ENCODE peak calls at places on chromosomes 7 and 10, in eight cellular contexts. One of them, this sample, is unnamed.

GRCh38 chr7:22895491-22895890 is 72.8 kb upstream of the TOMM7 start:
- DNase-seq in astrocyte: no peak
- DNase-seq in lower lobe of right lung: no peak
- DNase-seq in upper lobe of right lung: no peak
- DNase-seq in AG10803: peak; percentile 77
- DNase-seq in dorsolateral prefrontal cortex: no peak
- DNase-seq in uterus: no peak
- DNase-seq in AG09309: peak; percentile 24
- DNase-seq in this sample: no peak

GRCh38 chr10:116974442-116975005 is 30.5 kb downstream of the SHTN1 start:
- DNase-seq in uterus: no peak
- DNase-seq in lower lobe of right lung: no peak
- DNase-seq in astrocyte: peak; percentile 85
- DNase-seq in upper lobe of right lung: no peak
- DNase-seq in AG10803: peak; percentile 72
- DNase-seq in AG09309: peak; percentile 20
- DNase-seq in dorsolateral prefrontal cortex: no peak
- DNase-seq in this sample: no peak

GRCh38 chr7:157565981-157566630 is 229.3 kb downstream of the DNAJB6 start:
- DNase-seq in lower lobe of right lung: no peak
- DNase-seq in astrocyte: no peak
- DNase-seq in dorsolateral prefrontal cortex: no peak
- DNase-seq in upper lobe of right lung: no peak
- DNase-seq in uterus: no peak
- DNase-seq in AG10803: no peak
- DNase-seq in AG09309: no peak
- DNase-seq in this sample: no peak

GRCh38 chr7:70183278-70183677 is 585.0 kb downstream of the AUTS2 start:
- DNase-seq in astrocyte: no peak
- DNase-seq in uterus: no peak
- DNase-seq in dorsolateral prefrontal cortex: no peak
- DNase-seq in AG09309: no peak
- DNase-seq in AG10803: no peak
- DNase-seq in lower lobe of right lung: no peak
- DNase-seq in upper lobe of right lung: no peak
- DNase-seq in this sample: no peak

GRCh38 chr10:35792301-35792700 is 150.2 kb upstream of the FZD8 start:
- DNase-seq in astrocyte: peak; percentile 5
- DNase-seq in upper lobe of right lung: no peak
- DNase-seq in dorsolateral prefrontal cortex: no peak
- DNase-seq in AG10803: no peak
- DNase-seq in AG09309: no peak
- DNase-seq in uterus: no peak
- DNase-seq in lower lobe of right lung: no peak
- DNase-seq in this sample: no peak

GRCh38 chr7:55515569-55516279 is 56.6 kb downstream of the VOPP1 start:
- DNase-seq in astrocyte: no peak
- DNase-seq in upper lobe of right lung: no peak
- DNase-seq in AG10803: no peak
- DNase-seq in uterus: no peak
- DNase-seq in AG09309: no peak
- DNase-seq in dorsolateral prefrontal cortex: no peak
- DNase-seq in lower lobe of right lung: no peak
- DNase-seq in this sample: no peak

GRCh38 chr7:127440206-127440605 is 47.7 kb upstream of the ZNF800 start:
- DNase-seq in astrocyte: no peak
- DNase-seq in dorsolateral prefrontal cortex: no peak
- DNase-seq in uterus: no peak
- DNase-seq in AG09309: no peak
- DNase-seq in upper lobe of right lung: no peak
- DNase-seq in AG10803: no peak
- DNase-seq in lower lobe of right lung: no peak
- DNase-seq in this sample: no peak

GRCh38 chr10:50395279-50395678 is 144.0 kb upstream of the ASAH2 start:
- DNase-seq in dorsolateral prefrontal cortex: no peak
- DNase-seq in AG10803: peak; percentile 85
- DNase-seq in upper lobe of right lung: no peak
- DNase-seq in uterus: no peak
- DNase-seq in AG09309: peak; percentile 38
- DNase-seq in lower lobe of right lung: no peak
- DNase-seq in astrocyte: peak; percentile 29
- DNase-seq in this sample: no peak

GRCh38 chr7:121633186-121633585 is 237.1 kb upstream of the FAM3C start:
- DNase-seq in uterus: no peak
- DNase-seq in AG10803: no peak
- DNase-seq in astrocyte: no peak
- DNase-seq in AG09309: no peak
- DNase-seq in upper lobe of right lung: no peak
- DNase-seq in lower lobe of right lung: no peak
- DNase-seq in dorsolateral prefrontal cortex: no peak
- DNase-seq in this sample: no peak

GRCh38 chr10:49220031-49220430 is 31.8 kb upstream of the TMEM273 start:
- DNase-seq in AG10803: peak; percentile 27
- DNase-seq in AG09309: no peak
- DNase-seq in upper lobe of right lung: no peak
- DNase-seq in astrocyte: peak; percentile 14
- DNase-seq in lower lobe of right lung: no peak
- DNase-seq in dorsolateral prefrontal cortex: no peak
- DNase-seq in uterus: no peak
- DNase-seq in this sample: no peak

GRCh38 chr10:49223205-49223604 is 35.0 kb upstream of the TMEM273 start:
- DNase-seq in AG09309: no peak
- DNase-seq in lower lobe of right lung: no peak
- DNase-seq in astrocyte: no peak
- DNase-seq in upper lobe of right lung: no peak
- DNase-seq in uterus: no peak
- DNase-seq in AG10803: no peak
- DNase-seq in dorsolateral prefrontal cortex: no peak
- DNase-seq in this sample: no peak

GRCh38 chr10:49220679-49221078 is 32.5 kb upstream of the TMEM273 start:
- DNase-seq in upper lobe of right lung: no peak
- DNase-seq in AG10803: no peak
- DNase-seq in uterus: no peak
- DNase-seq in lower lobe of right lung: no peak
- DNase-seq in astrocyte: no peak
- DNase-seq in dorsolateral prefrontal cortex: no peak
- DNase-seq in AG09309: no peak
- DNase-seq in this sample: no peak

GRCh38 chr10:49219248-49219647 is 31.1 kb upstream of the TMEM273 start:
- DNase-seq in astrocyte: no peak
- DNase-seq in AG09309: no peak
- DNase-seq in uterus: no peak
- DNase-seq in lower lobe of right lung: no peak
- DNase-seq in AG10803: no peak
- DNase-seq in upper lobe of right lung: no peak
- DNase-seq in dorsolateral prefrontal cortex: no peak
- DNase-seq in this sample: no peak

DNA sequence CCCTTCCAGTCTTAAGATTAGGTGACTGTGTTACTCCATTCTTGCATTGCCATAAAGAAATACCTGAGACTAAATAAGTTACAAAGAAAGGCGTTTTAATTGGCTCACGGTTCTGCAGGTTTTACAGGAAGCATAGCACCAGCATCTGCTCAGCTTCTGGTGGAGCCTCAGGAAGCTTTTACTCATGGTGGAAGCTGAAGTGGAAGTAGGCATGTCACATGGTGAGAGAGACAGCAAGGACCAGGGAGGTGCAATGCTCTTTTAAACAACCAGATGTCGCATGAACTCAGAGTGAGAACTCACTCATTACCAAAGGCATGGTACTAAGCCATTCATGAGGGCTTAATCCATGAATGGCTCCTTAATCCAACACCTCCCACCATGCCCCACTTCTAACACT is 34.0 kb upstream of the TMEM273 start:
- DNase-seq in upper lobe of right lung: no peak
- DNase-seq in lower lobe of right lung: no peak
- DNase-seq in dorsolateral prefrontal cortex: no peak
- DNase-seq in AG10803: no peak
- DNase-seq in AG09309: no peak
- DNase-seq in astrocyte: no peak
- DNase-seq in uterus: no peak
- DNase-seq in this sample: no peak
- TF ChIP-seq CTCF in upper lobe of right lung: no peak
- TF ChIP-seq CTCF in lower lobe of right lung: no peak
- TF ChIP-seq CTCF in dorsolateral prefrontal cortex: no peak
- TF ChIP-seq CTCF in AG10803: no peak
- TF ChIP-seq CTCF in AG09309: no peak
- TF ChIP-seq CTCF in astrocyte: no peak
- TF ChIP-seq CTCF in uterus: no peak
- TF ChIP-seq CTCF in this sample: no peak

GRCh38 chr10:11057018-11057417 is 39.3 kb downstream of the CELF2 start:
- DNase-seq in dorsolateral prefrontal cortex: no peak
- DNase-seq in lower lobe of right lung: no peak
- DNase-seq in uterus: no peak
- DNase-seq in AG10803: no peak
- DNase-seq in astrocyte: no peak
- DNase-seq in upper lobe of right lung: no peak
- DNase-seq in AG09309: no peak
- DNase-seq in this sample: no peak
- TF ChIP-seq CTCF in dorsolateral prefrontal cortex: no peak
- TF ChIP-seq CTCF in lower lobe of right lung: no peak
- TF ChIP-seq CTCF in uterus: no peak
- TF ChIP-seq CTCF in AG10803: no peak
- TF ChIP-seq CTCF in astrocyte: no peak
- TF ChIP-seq CTCF in upper lobe of right lung: no peak
- TF ChIP-seq CTCF in AG09309: no peak
- TF ChIP-seq CTCF in this sample: no peak

DNA sequence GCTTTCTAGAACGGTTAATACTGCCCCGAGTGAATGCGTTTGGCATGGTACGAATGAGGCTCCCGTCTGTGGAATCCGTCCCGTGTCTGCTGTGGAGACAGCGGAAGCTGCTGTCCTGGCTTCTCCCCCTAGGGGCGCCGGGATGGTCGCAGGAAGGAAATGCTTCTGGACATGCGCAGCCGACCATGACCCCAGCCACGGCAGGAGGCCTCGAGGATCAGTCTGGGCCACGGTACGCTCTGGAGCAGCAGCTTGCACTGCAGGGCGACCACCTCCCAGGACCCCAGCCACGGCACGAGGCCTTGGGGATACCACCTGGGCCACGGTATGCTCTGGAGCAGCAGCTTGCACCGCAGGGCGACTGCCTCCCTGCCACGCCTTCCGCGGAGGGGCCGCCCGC is 107.9 kb downstream of the CYTH3 start:
- DNase-seq in AG10803: no peak
- DNase-seq in astrocyte: no peak
- DNase-seq in dorsolateral prefrontal cortex: no peak
- DNase-seq in AG09309: no peak
- DNase-seq in upper lobe of right lung: peak; percentile 47
- DNase-seq in uterus: no peak
- DNase-seq in lower lobe of right lung: no peak
- DNase-seq in this sample: no peak
- TF ChIP-seq CTCF in AG10803: no peak
- TF ChIP-seq CTCF in astrocyte: no peak
- TF ChIP-seq CTCF in dorsolateral prefrontal cortex: no peak
- TF ChIP-seq CTCF in AG09309: no peak
- TF ChIP-seq CTCF in upper lobe of right lung: no peak
- TF ChIP-seq CTCF in uterus: no peak
- TF ChIP-seq CTCF in lower lobe of right lung: no peak
- TF ChIP-seq CTCF in this sample: peak; percentile 25

DNA sequence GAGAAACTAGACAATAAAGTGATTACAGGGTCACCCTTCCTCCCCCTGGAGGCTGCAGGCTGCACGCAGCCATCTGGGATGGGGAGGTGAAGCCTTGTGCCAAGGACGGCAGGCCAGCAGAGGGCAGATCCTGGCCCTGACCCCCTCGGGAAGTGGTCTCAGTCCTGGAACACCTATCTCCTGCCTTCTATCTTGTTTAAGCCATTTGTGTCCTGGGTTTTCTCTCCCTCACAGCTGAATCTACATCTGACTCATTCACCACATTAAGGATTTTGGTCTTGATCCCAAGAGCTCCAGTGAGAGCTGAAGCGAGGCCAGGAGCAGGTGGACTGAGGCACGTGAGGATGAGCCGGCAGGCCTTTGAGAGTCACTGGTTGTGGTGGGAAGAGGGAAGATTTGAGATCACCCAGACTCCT is 16.4 kb upstream of the PARP12 start:
- DNase-seq in dorsolateral prefrontal cortex: no peak
- DNase-seq in astrocyte: peak; percentile 78
- DNase-seq in upper lobe of right lung: no peak
- DNase-seq in AG09309: no peak
- DNase-seq in uterus: peak; percentile 71
- DNase-seq in lower lobe of right lung: no peak
- DNase-seq in AG10803: peak; percentile 37
- DNase-seq in this sample: no peak
- TF ChIP-seq CTCF in dorsolateral prefrontal cortex: no peak
- TF ChIP-seq CTCF in astrocyte: no peak
- TF ChIP-seq CTCF in upper lobe of right lung: peak; percentile 24
- TF ChIP-seq CTCF in AG09309: peak; percentile 34
- TF ChIP-seq CTCF in uterus: no peak
- TF ChIP-seq CTCF in lower lobe of right lung: peak; percentile 19
- TF ChIP-seq CTCF in AG10803: peak; percentile 18
- TF ChIP-seq CTCF in this sample: no peak

GRCh38 chr7:138729444-138729843 is 28.3 kb upstream of the SVOPL start:
- DNase-seq in AG10803: no peak
- DNase-seq in uterus: no peak
- DNase-seq in dorsolateral prefrontal cortex: no peak
- DNase-seq in upper lobe of right lung: no peak
- DNase-seq in lower lobe of right lung: no peak
- DNase-seq in AG09309: no peak
- DNase-seq in astrocyte: no peak
- DNase-seq in this sample: no peak

GRCh38 chr7:138727336-138728099 is 26.4 kb upstream of the SVOPL start:
- DNase-seq in upper lobe of right lung: no peak
- DNase-seq in lower lobe of right lung: no peak
- DNase-seq in AG10803: no peak
- DNase-seq in dorsolateral prefrontal cortex: no peak
- DNase-seq in uterus: no peak
- DNase-seq in AG09309: no peak
- DNase-seq in astrocyte: no peak
- DNase-seq in this sample: no peak

DNA sequence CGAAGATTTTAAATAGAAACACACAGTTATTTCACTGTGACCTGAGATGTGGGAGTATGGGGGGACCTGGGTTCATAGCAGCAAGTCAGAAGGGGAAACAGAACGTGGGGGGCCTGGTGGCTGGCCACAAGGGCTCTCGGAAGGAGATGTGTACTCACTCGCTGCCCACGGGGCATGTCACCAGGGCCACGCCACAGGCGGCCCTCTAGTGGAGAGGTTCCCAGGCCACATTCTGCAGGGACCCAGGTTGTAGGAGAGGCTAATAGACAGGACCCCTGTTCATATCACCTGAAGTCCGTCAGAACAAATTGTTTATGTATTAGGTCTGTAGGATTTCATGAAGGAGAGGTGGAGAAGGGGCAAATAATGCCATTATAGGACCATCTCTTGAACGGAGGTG is 25.1 kb upstream of the SVOPL start:
- DNase-seq in astrocyte: no peak
- DNase-seq in AG09309: no peak
- DNase-seq in upper lobe of right lung: no peak
- DNase-seq in dorsolateral prefrontal cortex: no peak
- DNase-seq in AG10803: no peak
- DNase-seq in uterus: no peak
- DNase-seq in lower lobe of right lung: no peak
- DNase-seq in this sample: no peak
- TF ChIP-seq CTCF in astrocyte: no peak
- TF ChIP-seq CTCF in AG09309: peak; percentile 17
- TF ChIP-seq CTCF in upper lobe of right lung: no peak
- TF ChIP-seq CTCF in dorsolateral prefrontal cortex: no peak
- TF ChIP-seq CTCF in AG10803: no peak
- TF ChIP-seq CTCF in uterus: no peak
- TF ChIP-seq CTCF in lower lobe of right lung: no peak
- TF ChIP-seq CTCF in this sample: no peak

This sample was measured in mesothelial cell of epicardium.